ENCODE peak calls at places on chromosome 6, in eight cellular contexts. K is epithelial cell of esophagus; H is effector memory CD8-positive, alpha-beta T cell; J is non-pigmented ciliary epithelial cell; V is heart left ventricle; T is central memory CD4-positive, alpha-beta T cell; R is ELR; Y is stimulated activated CD8-positive, alpha-beta memory T cell treated with anti-CD3 and anti-CD28 coated beads, Interleukin-2, amount 100 ng/mL, for 48 hours. Q is an unnamed sample.

GRCh38 chr6:119227377-119227776 is 122.2 kb downstream of the MAN1A1 start:
- DNase-seq in V (no peak), R (no peak), Y (no peak), H (no peak), T (no peak), K (no peak), J (no peak), Q (peak)

GRCh38 chr6:140071115-140071514 is 696.7 kb upstream of the CITED2 start:
- DNase-seq in H (no peak), J (peak), K (no peak), Y (no peak), R (peak), T (no peak), V (no peak), Q (peak)

GRCh38 chr6:111591901-111592461 is 13.7 kb downstream of the TRAF3IP2 start:
- DNase-seq in V (no peak), J (no peak), H (no peak), K (peak), R (peak), Y (no peak), T (no peak), Q (peak)

GRCh38 chr6:167219967-167220512 is 62.3 kb upstream of the GPR31 start:
- DNase-seq in V (no peak), K (no peak), R (no peak), J (no peak), Y (no peak), T (no peak), H (no peak), Q (no peak)

GRCh38 chr6:28866342-28867077 is 57.3 kb downstream of the TRIM27 start:
- DNase-seq in H (peak), V (peak), J (no peak), R (peak), K (peak), T (peak), Y (peak), Q (peak)

GRCh38 chr6:113873043-113873667 is 16.0 kb downstream of the MARCKS start:
- DNase-seq in K (no peak), T (no peak), H (no peak), R (no peak), J (no peak), V (peak), Y (no peak), Q (peak)

GRCh38 chr6:34027445-34027936 is 118.4 kb downstream of the GRM4 start:
- DNase-seq in K (peak), T (peak), J (no peak), Y (peak), H (peak), R (peak), V (peak), Q (peak)

GRCh38 chr6:55664581-55665223 is 85.7 kb upstream of the HMGCLL1 start:
- DNase-seq in K (peak), T (no peak), J (no peak), Y (no peak), R (peak), V (no peak), H (no peak), Q (peak)

GRCh38 chr6:37061157-37061804 is 55.8 kb downstream of the FGD2 start:
- DNase-seq in R (no peak), Y (no peak), T (no peak), H (no peak), V (no peak), J (no peak), K (no peak), Q (peak)